ENCODE peak calls at places on chromosomes 4 and X, in four cellular contexts. K is left ventricle myocardium inferior, U is cardiac muscle cell, S is hepatocyte. V is an unnamed sample. For H3K4me1 and H3K9me3, the result is how much of the 10 kb centered on the place peaks cover.

GRCh38 chr4:834368-835147 is 8.6 kb upstream of the CPLX1 start:
- DNase-seq in K (no peak), U (no peak), S (no peak), V (no peak)

GRCh38 chr4:2411786-2412510 is 6.5 kb downstream of the ZFYVE28 start:
- DNase-seq in K (no peak), U (no peak), S (no peak), V (no peak)

GRCh38 chr4:95250544-95251137 is 298.1 kb downstream of the UNC5C start:
- DNase-seq in K (no peak), U (no peak), S (peak), V (no peak)

GRCh38 chr4:48127882-48128394 is 6.1 kb downstream of the TXK start:
- DNase-seq in K (peak), U (peak), S (peak), V (peak)

GRCh38 chrX:138897621-138898492 is 186.3 kb upstream of the FGF13 start:
- DNase-seq in K (no peak), U (no peak), S (no peak), V (no peak)

GRCh38 chrX:142149919-142150318 is 55.2 kb downstream of the MAGEC2 start:
- DNase-seq in K (no peak), U (no peak), S (no peak), V (no peak)

GRCh38 chr4:140858897-140859296 is 102.7 kb upstream of the TBC1D9 start:
- DNase-seq in K (no peak), U (no peak), S (no peak), V (no peak)

GRCh38 chr4:189092596-189092995 is 848.1 kb upstream of the FRG1 start:
- DNase-seq in K (no peak), U (no peak), S (no peak), V (no peak)

GRCh38 chrX:133085785-133086184 is 11.1 kb downstream of the USP26 start:
- DNase-seq in K (no peak), U (no peak), S (no peak), V (no peak)

GRCh38 chr4:40908702-40909362 is 159.1 kb downstream of the NSUN7 start:
- DNase-seq in K (peak), U (peak), S (peak), V (peak)

GRCh38 chr4:108333353-108333920 is 164.7 kb upstream of the LEF1 start:
- DNase-seq in K (no peak), U (no peak), S (no peak), V (no peak)

GRCh38 chr4:65521666-65522065 is 148.6 kb downstream of the EPHA5 start:
- DNase-seq in K (no peak), U (no peak), S (no peak), V (no peak)

GRCh38 chrX:149272690-149273463 is 232.2 kb downstream of the IDS start:
- DNase-seq in K (no peak), U (no peak), S (no peak), V (no peak)

GRCh38 chr4:144906181-144906895 is 191.7 kb downstream of the ANAPC10 start:
- DNase-seq in K (no peak), U (no peak), S (peak), V (no peak)

GRCh38 chr4:185534850-185535761 is at the start of gene PDLIM3:
- DNase-seq in K (peak), U (peak), S (peak), V (no peak)

GRCh38 chr4:75916091-75916661 is 13.9 kb upstream of the PPEF2 start:
- DNase-seq in K (no peak), U (peak), S (peak), V (peak)

GRCh38 chr4:55733874-55734437 is 85.6 kb upstream of the EXOC1L start:
- DNase-seq in K (peak), U (no peak), S (peak), V (no peak)

GRCh38 chrX:56397636-56398035 is 165.5 kb downstream of the KLF8 start:
- DNase-seq in K (no peak), U (no peak), S (no peak), V (no peak)

GRCh38 chr4:120718979-120719566 is 203.5 kb downstream of the PRDM5 start:
- DNase-seq in K (no peak), U (peak), S (peak), V (no peak)

GRCh38 chr4:76738081-76738931 is 159.6 kb downstream of the SOWAHB start:
- DNase-seq in K (no peak), U (no peak), S (peak), V (no peak)

GRCh38 chrX:39418936-39419659 is 617.8 kb downstream of the MID1IP1 start:
- DNase-seq in K (peak), U (peak), S (peak), V (no peak)

GRCh38 chrX:41386222-41386990 is 52.4 kb downstream of the DDX3X start:
- DNase-seq in K (no peak), U (no peak), S (no peak), V (no peak)

GRCh38 chr4:113657834-113658233 is 103.7 kb downstream of the CAMK2D start:
- DNase-seq in K (no peak), U (no peak), S (no peak), V (no peak)

GRCh38 chr4:121792966-121793365 is 8.2 kb upstream of the EXOSC9 start:
- DNase-seq in K (no peak), U (no peak), S (no peak), V (no peak)

GRCh38 chr4:110620352-110621327 is 2.2 kb downstream of the PITX2 start:
- DNase-seq in K (no peak), U (peak), S (peak), V (no peak)

GRCh38 chr4:113256946-113257345 is 207.5 kb downstream of the ANK2 start:
- DNase-seq in K (no peak), U (no peak), S (no peak), V (no peak)

GRCh38 chrX:7828594-7828993 is 14.4 kb upstream of the VCX start:
- DNase-seq in K (no peak), U (peak), S (peak), V (no peak)

GRCh38 chrX:108584617-108585211 is 145.1 kb downstream of the COL4A5 start:
- DNase-seq in K (no peak), U (peak), S (peak), V (no peak)

GRCh38 chr4:183870997-183871396 is 34.1 kb upstream of the STOX2 start:
- DNase-seq in K (no peak), U (no peak), S (no peak), V (no peak)

GRCh38 chr4:183875251-183875825 is 29.8 kb upstream of the STOX2 start:
- DNase-seq in K (no peak), U (no peak), S (no peak), V (no peak)

GRCh38 chr4:183876268-183876934 is 28.7 kb upstream of the STOX2 start:
- DNase-seq in K (peak), U (no peak), S (peak), V (no peak)

GRCh38 chr4:183872531-183872930 is 32.6 kb upstream of the STOX2 start:
- DNase-seq in K (no peak), U (no peak), S (peak), V (no peak)

DNA sequence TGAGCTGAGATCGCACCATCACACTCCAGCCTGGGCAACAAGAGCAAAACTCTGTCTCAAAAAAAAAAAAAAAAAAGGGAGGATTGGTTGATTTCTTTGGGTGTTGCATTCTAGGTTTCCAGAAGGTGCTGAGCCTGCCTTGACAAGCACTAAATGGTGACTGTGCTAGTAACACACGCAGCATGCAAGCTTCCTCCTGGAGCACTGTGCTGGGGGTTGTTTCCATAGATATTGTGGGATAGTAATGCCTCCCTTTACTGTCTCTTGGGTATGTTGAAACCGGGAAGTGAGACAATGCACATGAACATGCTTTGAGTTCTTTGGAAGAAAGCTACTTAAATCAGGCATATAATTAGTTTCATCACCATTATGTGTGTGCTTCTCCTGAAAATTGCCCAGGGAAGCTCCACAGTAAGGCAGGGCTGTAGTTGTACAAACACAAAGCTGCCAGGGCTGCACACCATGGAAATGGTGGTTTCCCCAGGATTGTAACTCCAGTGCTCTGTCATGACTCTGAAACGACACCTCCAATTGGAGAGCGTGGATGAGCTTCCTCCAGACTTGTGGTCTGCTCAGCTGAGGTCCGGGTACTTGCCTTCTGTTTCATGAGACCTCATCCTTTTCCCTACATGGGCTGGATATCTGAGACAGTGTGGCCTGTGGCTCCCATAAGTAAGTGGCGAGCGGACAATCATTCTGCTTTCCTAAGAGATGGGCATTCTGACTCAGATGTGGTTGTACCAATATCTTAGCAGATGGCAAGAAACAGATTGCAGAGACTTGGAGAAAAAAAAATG is 31.5 kb upstream of the STOX2 start:
- DNase-seq in K (no peak), U (no peak), S (no peak), V (no peak)
- H3K27ac ChIP-seq in K (no peak), U (no peak), S (no peak), V (no peak)

DNA sequence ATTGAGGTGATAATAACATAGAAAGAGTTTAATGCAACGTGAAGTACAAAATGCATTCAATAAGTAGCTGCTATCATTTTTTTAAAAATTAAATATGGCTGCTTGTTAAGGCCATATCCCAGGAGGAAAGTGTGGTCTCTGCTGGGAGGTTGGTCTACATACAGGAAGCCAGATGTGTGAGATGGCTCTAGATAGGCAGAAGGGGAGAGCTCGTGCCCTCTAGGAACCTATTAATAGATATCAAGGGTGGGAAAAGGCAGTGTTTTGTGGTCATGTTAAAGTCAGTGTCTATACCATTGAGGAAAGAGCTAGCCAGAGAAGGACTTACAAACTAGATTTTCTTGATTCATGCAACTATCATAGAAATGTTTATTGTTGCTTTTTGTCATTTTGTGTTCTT is 140.5 kb downstream of the KLHL8 start:
- DNase-seq in K (no peak), U (no peak), S (no peak), V (no peak)
- H3K4me1 ChIP-seq in K (half or more), U (under half), S (under half), V (under half)

GRCh38 chrX:153384390-153384789 is 16.8 kb downstream of the PNMA6E start:
- DNase-seq in K (no peak), U (no peak), S (no peak), V (no peak)
- H3K9me3 ChIP-seq in K (under half), U (under half), S (under half), V (under half)

DNA sequence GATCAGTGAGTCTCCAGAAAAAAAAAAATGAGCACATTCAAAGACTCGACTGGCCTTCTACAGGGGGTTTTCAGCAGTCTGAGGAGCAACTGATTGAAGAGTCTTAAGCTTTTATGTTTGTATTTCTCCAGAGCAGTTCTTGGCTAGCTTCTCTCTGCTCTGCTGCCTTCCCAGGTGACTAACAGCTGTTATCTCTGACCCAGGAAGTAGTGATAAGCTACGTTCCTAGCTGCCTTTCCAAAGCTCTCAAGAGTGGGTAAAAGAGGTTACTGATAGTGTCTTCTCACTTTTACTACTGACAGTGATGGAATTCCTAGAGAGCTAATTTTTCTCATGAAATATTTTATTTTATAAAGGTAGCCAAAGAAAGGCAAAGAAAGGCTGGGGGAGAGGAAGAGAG is 66.6 kb downstream of the ENOX2 start:
- DNase-seq in K (no peak), U (peak), S (peak), V (no peak)
- H3K27ac ChIP-seq in K (no peak), U (peak), S (no peak), V (no peak)

DNA sequence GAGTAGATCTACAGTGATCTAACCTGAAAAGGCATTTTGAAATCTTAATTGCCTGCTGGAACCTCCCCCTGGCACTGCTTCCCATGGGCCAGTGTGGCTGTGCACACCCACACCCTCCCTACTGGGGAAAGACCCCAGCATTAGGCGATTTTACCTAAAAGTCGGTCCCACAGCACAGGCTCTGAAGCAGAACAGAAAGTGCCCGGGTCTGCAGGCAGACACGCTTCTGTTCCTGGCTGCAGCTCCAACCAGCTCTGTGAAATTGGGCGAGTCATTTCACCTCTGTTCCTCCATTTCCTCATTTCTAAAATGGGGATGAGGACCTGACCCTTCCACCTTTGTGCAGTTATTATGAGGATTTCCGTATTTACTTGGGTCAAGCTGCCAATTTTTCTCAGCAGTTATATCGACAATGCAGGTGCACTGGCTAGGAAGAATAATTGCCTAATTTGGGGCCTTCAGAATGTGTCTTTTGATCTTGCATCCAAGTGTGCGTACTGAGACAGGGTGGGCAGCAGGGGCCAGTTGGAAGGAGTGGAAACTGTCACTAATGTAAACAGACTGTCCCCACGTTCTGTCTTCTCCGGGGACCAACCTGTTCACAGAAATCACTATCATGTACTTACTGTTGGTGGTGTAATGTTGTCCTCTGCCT is 7.1 kb downstream of the KLF3 start:
- DNase-seq in K (no peak), U (no peak), S (no peak), V (no peak)
- H3K4me1 ChIP-seq in K (half or more), U (half or more), S (half or more), V (half or more)

DNA sequence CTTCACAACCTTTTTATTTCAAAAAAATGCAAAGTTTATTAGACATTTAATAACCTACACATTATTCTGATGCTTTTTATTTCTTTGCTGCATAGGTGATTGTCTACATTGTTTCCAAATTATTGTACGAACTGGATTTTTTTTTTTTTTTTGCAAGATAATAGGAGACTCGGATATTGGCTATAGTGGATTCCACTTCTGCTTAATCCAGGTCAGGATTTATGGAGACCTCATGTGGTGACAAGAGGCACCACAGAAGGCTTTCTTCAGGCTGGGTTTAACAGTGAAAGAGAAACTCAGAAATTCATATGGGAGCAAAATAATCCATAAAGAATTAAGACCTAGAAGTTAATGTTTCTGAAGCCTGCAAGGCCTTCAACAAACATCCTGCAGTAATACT is 2.4 kb upstream of the SLIT2 start:
- DNase-seq in K (no peak), U (peak), S (peak), V (no peak)
- H3K9me3 ChIP-seq in K (under half), U (under half), S (under half), V (under half)